ENCODE peak calls at places on chromosome 9, in ten cellular contexts. V, H, E, B, R, L, S, M, O and J are unnamed samples.

GRCh38 chr9:132087438-132088030 is 7.9 kb upstream of the MED27 start:
- DNase-seq in M (no peak), V (no peak), L (no peak), O (no peak), E (no peak), H (no peak), R (no peak), S (no peak), B (no peak), J (no peak)

GRCh38 chr9:124478014-124478753 is 27.9 kb downstream of the ADGRD2 start:
- DNase-seq in B (no peak), L (no peak), O (no peak), H (no peak), V (peak; percentile 39), E (no peak), S (no peak), R (peak; percentile 60), M (no peak), J (no peak)

GRCh38 chr9:79176298-79176697 is 395.5 kb upstream of the TLE4 start:
- DNase-seq in B (no peak), V (no peak), E (no peak), R (no peak), H (no peak), S (peak; percentile 32), L (no peak), O (no peak), M (no peak), J (peak; percentile 27)

GRCh38 chr9:101915479-101915878 is 177.0 kb upstream of the GRIN3A start:
- DNase-seq in E (no peak), H (no peak), B (no peak), O (peak; percentile 5), M (no peak), S (no peak), R (no peak), V (no peak), L (no peak), J (no peak)

GRCh38 chr9:100074093-100074492 is 24.7 kb downstream of the ERP44 start:
- DNase-seq in E (no peak), O (no peak), B (peak; percentile 34), R (no peak), S (no peak), L (no peak), M (no peak), V (no peak), H (no peak), J (no peak)

GRCh38 chr9:34252016-34252415 is 73.2 kb downstream of the UBAP1 start:
- DNase-seq in B (peak; percentile 44), V (no peak), R (no peak), O (peak; percentile 48), L (no peak), S (no peak), E (no peak), H (no peak), M (no peak), J (no peak)

GRCh38 chr9:93112864-93113389 is 16.9 kb downstream of the CARD19 start:
- DNase-seq in O (no peak), V (no peak), S (no peak), R (no peak), L (no peak), B (no peak), M (no peak), H (peak; percentile 1), E (no peak), J (no peak)

GRCh38 chr9:22107646-22108045 is 98.5 kb upstream of the CDKN2B start:
- DNase-seq in R (no peak), S (no peak), V (no peak), L (no peak), O (no peak), E (no peak), M (no peak), H (no peak), B (no peak), J (no peak)

GRCh38 chr9:36210722-36211121 is 20.0 kb downstream of the CLTA start:
- DNase-seq in E (no peak), V (no peak), B (no peak), S (no peak), O (no peak), R (no peak), M (no peak), L (no peak), H (no peak), J (no peak)

GRCh38 chr9:69471433-69471832 is 146.4 kb downstream of the ENTREP1 start:
- DNase-seq in M (no peak), L (no peak), S (no peak), V (no peak), O (peak; percentile 67), R (no peak), H (no peak), E (no peak), B (peak; percentile 53), J (no peak)

GRCh38 chr9:77917800-77918199 is 113.8 kb downstream of the GNAQ start:
- DNase-seq in V (no peak), M (no peak), H (no peak), L (no peak), B (no peak), R (no peak), O (no peak), E (no peak), S (no peak), J (no peak)

GRCh38 chr9:124285903-124286291 is 28.1 kb downstream of the NEK6 start:
- DNase-seq in B (peak; percentile 98), V (no peak), S (peak; percentile 92), R (no peak), E (peak; percentile 98), L (peak; percentile 70), M (no peak), O (peak; percentile 96), H (peak; percentile 74), J (peak; percentile 94)

GRCh38 chr9:114336157-114336556 is 6.5 kb downstream of the ORM2 start:
- DNase-seq in E (no peak), L (no peak), S (no peak), M (no peak), O (no peak), R (no peak), V (no peak), B (no peak), H (no peak), J (no peak)

GRCh38 chr9:28289732-28290131 is 716.5 kb upstream of the C9orf72 start:
- DNase-seq in S (no peak), R (no peak), O (no peak), L (no peak), H (no peak), B (no peak), V (no peak), E (no peak), M (no peak), J (no peak)

GRCh38 chr9:79254900-79255651 is 316.7 kb upstream of the TLE4 start:
- DNase-seq in S (no peak), L (no peak), H (no peak), V (no peak), M (peak; percentile 51), R (no peak), E (peak; percentile 10), B (peak; percentile 20), O (no peak), J (no peak)

GRCh38 chr9:10479172-10479571 is 133.6 kb downstream of the PTPRD start:
- DNase-seq in L (no peak), R (no peak), V (no peak), E (no peak), B (no peak), H (no peak), S (no peak), M (no peak), O (no peak), J (no peak)

GRCh38 chr9:107131108-107131799 is 151.8 kb upstream of the RAD23B start:
- DNase-seq in E (no peak), O (no peak), R (peak; percentile 7), M (peak; percentile 62), S (no peak), V (no peak), L (no peak), H (no peak), B (no peak), J (no peak)

GRCh38 chr9:37415011-37415719 is 7.3 kb upstream of the GRHPR start:
- DNase-seq in M (peak; percentile 86), B (peak; percentile 82), H (peak; percentile 53), V (peak; percentile 81), L (peak; percentile 86), S (peak; percentile 81), R (peak; percentile 59), O (peak; percentile 81), E (peak; percentile 87), J (peak; percentile 82)

GRCh38 chr9:16705121-16705604 is 165.3 kb downstream of the BNC2 start:
- DNase-seq in M (no peak), B (peak; percentile 99), S (peak; percentile 81), E (peak; percentile 100), O (peak; percentile 100), V (peak; percentile 74), R (no peak), H (no peak), L (no peak), J (peak; percentile 98)

GRCh38 chr9:70113403-70114022 is 69.9 kb downstream of the MAMDC2 start:
- DNase-seq in S (peak; percentile 44), B (peak; percentile 78), O (peak; percentile 84), L (peak; percentile 34), V (peak; percentile 40), R (no peak), M (peak; percentile 62), E (peak; percentile 66), H (no peak), J (peak; percentile 56)

GRCh38 chr9:97299809-97300414 is 7.5 kb upstream of the CCDC180 start:
- DNase-seq in R (no peak), O (no peak), H (peak; percentile 69), L (no peak), S (no peak), B (no peak), V (no peak), E (no peak), M (no peak), J (no peak)

GRCh38 chr9:137320555-137321384 is 18.7 kb upstream of the NRARP start:
- DNase-seq in B (no peak), E (no peak), M (peak; percentile 63), R (no peak), V (peak; percentile 38), O (no peak), H (peak; percentile 42), S (no peak), L (peak; percentile 39), J (no peak)

GRCh38 chr9:19939890-19940289 is 151.1 kb upstream of the SLC24A2 start:
- DNase-seq in S (no peak), H (no peak), B (no peak), V (no peak), R (no peak), E (no peak), L (no peak), M (no peak), O (no peak), J (no peak)

GRCh38 chr9:136198605-136199083 is 6.3 kb downstream of the LHX3 start:
- DNase-seq in R (no peak), L (no peak), V (peak; percentile 56), B (peak; percentile 12), O (peak; percentile 14), M (no peak), S (no peak), E (no peak), H (no peak), J (no peak)

GRCh38 chr9:135503371-135504261 is 3.1 kb downstream of the MRPS2 start:
- DNase-seq in R (no peak), V (no peak), L (no peak), S (no peak), B (no peak), H (no peak), O (no peak), E (no peak), M (no peak), J (no peak)

GRCh38 chr9:2000314-2000713 is 14.8 kb upstream of the SMARCA2 start:
- DNase-seq in V (no peak), L (no peak), H (no peak), S (no peak), M (no peak), O (no peak), E (no peak), B (no peak), R (no peak), J (no peak)

GRCh38 chr9:124877383-124877782 is 15.5 kb downstream of the ARPC5L start:
- DNase-seq in O (no peak), M (no peak), R (no peak), V (no peak), E (no peak), H (no peak), L (no peak), S (no peak), B (no peak), J (no peak)

GRCh38 chr9:72983512-72984021 is 30.7 kb upstream of the ALDH1A1 start:
- DNase-seq in L (no peak), S (no peak), O (no peak), V (no peak), R (no peak), H (no peak), E (peak; percentile 29), B (no peak), M (no peak), J (peak; percentile 31)